ENCODE peak calls at places on chromosomes 13 and 19, in ten cellular contexts. One of them, this sample, is unnamed.

GRCh38 chr19:30001794-30002193 is 59.8 kb downstream of the URI1 start:
- DNase-seq in CD4-positive, alpha-beta memory T cell: no peak
- DNase-seq in adipocyte: no peak
- DNase-seq in ACHN: no peak
- DNase-seq in AG04449: no peak
- DNase-seq in cardiac muscle cell: peak; percentile 23
- DNase-seq in smooth muscle cell of the brain vasculature: no peak
- DNase-seq in T-helper 22 cell: no peak
- DNase-seq in left kidney: peak; percentile 15
- DNase-seq in HS-27A: no peak
- DNase-seq in this sample: no peak

GRCh38 chr13:49190901-49191300 is 29.2 kb upstream of the MLNR start:
- DNase-seq in CD4-positive, alpha-beta memory T cell: no peak
- DNase-seq in adipocyte: no peak
- DNase-seq in ACHN: no peak
- DNase-seq in AG04449: no peak
- DNase-seq in cardiac muscle cell: no peak
- DNase-seq in smooth muscle cell of the brain vasculature: no peak
- DNase-seq in T-helper 22 cell: no peak
- DNase-seq in left kidney: no peak
- DNase-seq in HS-27A: no peak
- DNase-seq in this sample: no peak

GRCh38 chr13:23786607-23787006 is 102.6 kb downstream of the MIPEP start:
- DNase-seq in CD4-positive, alpha-beta memory T cell: no peak
- DNase-seq in adipocyte: no peak
- DNase-seq in ACHN: no peak
- DNase-seq in AG04449: no peak
- DNase-seq in cardiac muscle cell: no peak
- DNase-seq in smooth muscle cell of the brain vasculature: no peak
- DNase-seq in T-helper 22 cell: no peak
- DNase-seq in left kidney: no peak
- DNase-seq in HS-27A: no peak
- DNase-seq in this sample: no peak

GRCh38 chr13:101303512-101303911 is 112.8 kb downstream of the NALCN start:
- DNase-seq in CD4-positive, alpha-beta memory T cell: no peak
- DNase-seq in adipocyte: no peak
- DNase-seq in ACHN: no peak
- DNase-seq in AG04449: no peak
- DNase-seq in cardiac muscle cell: no peak
- DNase-seq in smooth muscle cell of the brain vasculature: no peak
- DNase-seq in T-helper 22 cell: no peak
- DNase-seq in left kidney: no peak
- DNase-seq in HS-27A: no peak
- DNase-seq in this sample: no peak

GRCh38 chr13:36804588-36804987 is 14.4 kb upstream of the RFXAP start:
- DNase-seq in CD4-positive, alpha-beta memory T cell: no peak
- DNase-seq in adipocyte: no peak
- DNase-seq in ACHN: no peak
- DNase-seq in AG04449: no peak
- DNase-seq in cardiac muscle cell: no peak
- DNase-seq in smooth muscle cell of the brain vasculature: no peak
- DNase-seq in T-helper 22 cell: no peak
- DNase-seq in left kidney: no peak
- DNase-seq in HS-27A: no peak
- DNase-seq in this sample: no peak

GRCh38 chr19:42115219-42115618 is 17.0 kb downstream of the POU2F2 start:
- DNase-seq in CD4-positive, alpha-beta memory T cell: no peak
- DNase-seq in adipocyte: no peak
- DNase-seq in ACHN: peak; percentile 16
- DNase-seq in AG04449: no peak
- DNase-seq in cardiac muscle cell: peak; percentile 32
- DNase-seq in smooth muscle cell of the brain vasculature: no peak
- DNase-seq in T-helper 22 cell: no peak
- DNase-seq in left kidney: peak; percentile 47
- DNase-seq in HS-27A: no peak
- DNase-seq in this sample: no peak

GRCh38 chr13:60329221-60329983 is 67.6 kb upstream of the TDRD3 start:
- DNase-seq in CD4-positive, alpha-beta memory T cell: no peak
- DNase-seq in adipocyte: peak; percentile 40
- DNase-seq in ACHN: peak; percentile 45
- DNase-seq in AG04449: no peak
- DNase-seq in cardiac muscle cell: peak; percentile 59
- DNase-seq in smooth muscle cell of the brain vasculature: peak; percentile 9
- DNase-seq in T-helper 22 cell: no peak
- DNase-seq in left kidney: peak; percentile 56
- DNase-seq in HS-27A: no peak
- DNase-seq in this sample: no peak

GRCh38 chr19:4103073-4103418 is 20.9 kb downstream of the MAP2K2 start:
- DNase-seq in CD4-positive, alpha-beta memory T cell: no peak
- DNase-seq in adipocyte: peak; percentile 45
- DNase-seq in ACHN: no peak
- DNase-seq in AG04449: no peak
- DNase-seq in cardiac muscle cell: no peak
- DNase-seq in smooth muscle cell of the brain vasculature: no peak
- DNase-seq in T-helper 22 cell: no peak
- DNase-seq in left kidney: no peak
- DNase-seq in HS-27A: no peak
- DNase-seq in this sample: no peak

GRCh38 chr13:44068169-44068568 is 188.5 kb downstream of the LACC1 start:
- DNase-seq in CD4-positive, alpha-beta memory T cell: no peak
- DNase-seq in adipocyte: peak; percentile 34
- DNase-seq in ACHN: no peak
- DNase-seq in AG04449: no peak
- DNase-seq in cardiac muscle cell: peak; percentile 56
- DNase-seq in smooth muscle cell of the brain vasculature: no peak
- DNase-seq in T-helper 22 cell: no peak
- DNase-seq in left kidney: no peak
- DNase-seq in HS-27A: peak; percentile 23
- DNase-seq in this sample: peak; percentile 6

GRCh38 chr19:49881672-49882394 is 4.3 kb downstream of the TBC1D17 start:
- DNase-seq in CD4-positive, alpha-beta memory T cell: no peak
- DNase-seq in adipocyte: no peak
- DNase-seq in ACHN: no peak
- DNase-seq in AG04449: no peak
- DNase-seq in cardiac muscle cell: no peak
- DNase-seq in smooth muscle cell of the brain vasculature: no peak
- DNase-seq in T-helper 22 cell: no peak
- DNase-seq in left kidney: no peak
- DNase-seq in HS-27A: no peak
- DNase-seq in this sample: no peak

GRCh38 chr13:94182185-94182761 is 297.2 kb downstream of the DCT start:
- DNase-seq in CD4-positive, alpha-beta memory T cell: no peak
- DNase-seq in adipocyte: no peak
- DNase-seq in ACHN: no peak
- DNase-seq in AG04449: no peak
- DNase-seq in cardiac muscle cell: no peak
- DNase-seq in smooth muscle cell of the brain vasculature: no peak
- DNase-seq in T-helper 22 cell: no peak
- DNase-seq in left kidney: no peak
- DNase-seq in HS-27A: no peak
- DNase-seq in this sample: no peak

GRCh38 chr13:24306632-24307031 is 2.7 kb upstream of the C1QTNF9 start:
- DNase-seq in CD4-positive, alpha-beta memory T cell: no peak
- DNase-seq in adipocyte: peak; percentile 39
- DNase-seq in ACHN: no peak
- DNase-seq in AG04449: peak; percentile 16
- DNase-seq in cardiac muscle cell: peak; percentile 14
- DNase-seq in smooth muscle cell of the brain vasculature: no peak
- DNase-seq in T-helper 22 cell: no peak
- DNase-seq in left kidney: no peak
- DNase-seq in HS-27A: no peak
- DNase-seq in this sample: peak; percentile 19

GRCh38 chr19:48006762-48007161 is 12.3 kb downstream of the ELSPBP1 start:
- DNase-seq in CD4-positive, alpha-beta memory T cell: no peak
- DNase-seq in adipocyte: no peak
- DNase-seq in ACHN: no peak
- DNase-seq in AG04449: no peak
- DNase-seq in cardiac muscle cell: no peak
- DNase-seq in smooth muscle cell of the brain vasculature: no peak
- DNase-seq in T-helper 22 cell: no peak
- DNase-seq in left kidney: no peak
- DNase-seq in HS-27A: no peak
- DNase-seq in this sample: no peak

GRCh38 chr13:91045351-91046034 is 302.0 kb upstream of the MIR17HG start:
- DNase-seq in CD4-positive, alpha-beta memory T cell: no peak
- DNase-seq in adipocyte: peak; percentile 10
- DNase-seq in ACHN: peak; percentile 36
- DNase-seq in AG04449: no peak
- DNase-seq in cardiac muscle cell: peak; percentile 14
- DNase-seq in smooth muscle cell of the brain vasculature: no peak
- DNase-seq in T-helper 22 cell: no peak
- DNase-seq in left kidney: peak; percentile 53
- DNase-seq in HS-27A: no peak
- DNase-seq in this sample: no peak

GRCh38 chr13:98586400-98587144 is 9.7 kb upstream of the STK24 start:
- DNase-seq in CD4-positive, alpha-beta memory T cell: no peak
- DNase-seq in adipocyte: no peak
- DNase-seq in ACHN: no peak
- DNase-seq in AG04449: no peak
- DNase-seq in cardiac muscle cell: no peak
- DNase-seq in smooth muscle cell of the brain vasculature: no peak
- DNase-seq in T-helper 22 cell: no peak
- DNase-seq in left kidney: peak; percentile 52
- DNase-seq in HS-27A: no peak
- DNase-seq in this sample: no peak

GRCh38 chr13:39607876-39608275 is 4.9 kb upstream of the LHFPL6 start:
- DNase-seq in CD4-positive, alpha-beta memory T cell: no peak
- DNase-seq in adipocyte: no peak
- DNase-seq in ACHN: no peak
- DNase-seq in AG04449: no peak
- DNase-seq in cardiac muscle cell: no peak
- DNase-seq in smooth muscle cell of the brain vasculature: no peak
- DNase-seq in T-helper 22 cell: no peak
- DNase-seq in left kidney: no peak
- DNase-seq in HS-27A: no peak
- DNase-seq in this sample: no peak

GRCh38 chr13:48600374-48601364 is 53.1 kb upstream of the CYSLTR2 start:
- DNase-seq in CD4-positive, alpha-beta memory T cell: no peak
- DNase-seq in adipocyte: peak; percentile 42
- DNase-seq in ACHN: peak; percentile 12
- DNase-seq in AG04449: no peak
- DNase-seq in cardiac muscle cell: peak; percentile 96
- DNase-seq in smooth muscle cell of the brain vasculature: no peak
- DNase-seq in T-helper 22 cell: no peak
- DNase-seq in left kidney: peak; percentile 89
- DNase-seq in HS-27A: no peak
- DNase-seq in this sample: peak; percentile 27

GRCh38 chr13:102460806-102461205 is 59.0 kb upstream of the FGF14 start:
- DNase-seq in CD4-positive, alpha-beta memory T cell: no peak
- DNase-seq in adipocyte: no peak
- DNase-seq in ACHN: no peak
- DNase-seq in AG04449: no peak
- DNase-seq in cardiac muscle cell: no peak
- DNase-seq in smooth muscle cell of the brain vasculature: no peak
- DNase-seq in T-helper 22 cell: no peak
- DNase-seq in left kidney: no peak
- DNase-seq in HS-27A: peak; percentile 12
- DNase-seq in this sample: no peak

GRCh38 chr19:11141937-11142527 is 13.6 kb downstream of the SPC24 start:
- DNase-seq in CD4-positive, alpha-beta memory T cell: no peak
- DNase-seq in adipocyte: no peak
- DNase-seq in ACHN: peak; percentile 32
- DNase-seq in AG04449: no peak
- DNase-seq in cardiac muscle cell: no peak
- DNase-seq in smooth muscle cell of the brain vasculature: no peak
- DNase-seq in T-helper 22 cell: no peak
- DNase-seq in left kidney: no peak
- DNase-seq in HS-27A: no peak
- DNase-seq in this sample: no peak

GRCh38 chr19:4068058-4068966 is 1.6 kb upstream of the ZBTB7A start:
- DNase-seq in CD4-positive, alpha-beta memory T cell: peak; percentile 33
- DNase-seq in adipocyte: no peak
- DNase-seq in ACHN: no peak
- DNase-seq in AG04449: no peak
- DNase-seq in cardiac muscle cell: no peak
- DNase-seq in smooth muscle cell of the brain vasculature: no peak
- DNase-seq in T-helper 22 cell: no peak
- DNase-seq in left kidney: peak; percentile 50
- DNase-seq in HS-27A: no peak
- DNase-seq in this sample: no peak

GRCh38 chr13:94660695-94661324 is 51.5 kb downstream of the SOX21 start:
- DNase-seq in CD4-positive, alpha-beta memory T cell: no peak
- DNase-seq in adipocyte: peak; percentile 44
- DNase-seq in ACHN: peak; percentile 17
- DNase-seq in AG04449: no peak
- DNase-seq in cardiac muscle cell: peak; percentile 27
- DNase-seq in smooth muscle cell of the brain vasculature: no peak
- DNase-seq in T-helper 22 cell: no peak
- DNase-seq in left kidney: peak; percentile 42
- DNase-seq in HS-27A: no peak
- DNase-seq in this sample: peak; percentile 7

GRCh38 chr19:58279042-58279924 is 528 bp downstream of the ZNF8 start:
- DNase-seq in CD4-positive, alpha-beta memory T cell: peak; percentile 22
- DNase-seq in adipocyte: peak; percentile 78
- DNase-seq in ACHN: peak; percentile 44
- DNase-seq in AG04449: no peak
- DNase-seq in cardiac muscle cell: peak; percentile 88
- DNase-seq in smooth muscle cell of the brain vasculature: no peak
- DNase-seq in T-helper 22 cell: peak; percentile 7
- DNase-seq in left kidney: peak; percentile 89
- DNase-seq in HS-27A: peak; percentile 31
- DNase-seq in this sample: peak; percentile 43

GRCh38 chr19:18789883-18790565 is 1.1 kb downstream of the COMP start:
- DNase-seq in CD4-positive, alpha-beta memory T cell: no peak
- DNase-seq in adipocyte: peak; percentile 57
- DNase-seq in ACHN: no peak
- DNase-seq in AG04449: no peak
- DNase-seq in cardiac muscle cell: peak; percentile 40
- DNase-seq in smooth muscle cell of the brain vasculature: no peak
- DNase-seq in T-helper 22 cell: no peak
- DNase-seq in left kidney: peak; percentile 66
- DNase-seq in HS-27A: no peak
- DNase-seq in this sample: no peak

GRCh38 chr13:45545686-45546409 is 69.7 kb downstream of the ERICH6B start:
- DNase-seq in CD4-positive, alpha-beta memory T cell: no peak
- DNase-seq in adipocyte: no peak
- DNase-seq in ACHN: no peak
- DNase-seq in AG04449: no peak
- DNase-seq in cardiac muscle cell: no peak
- DNase-seq in smooth muscle cell of the brain vasculature: no peak
- DNase-seq in T-helper 22 cell: no peak
- DNase-seq in left kidney: no peak
- DNase-seq in HS-27A: no peak
- DNase-seq in this sample: no peak

This sample was measured in amniotic stem cell.